ENCODE peak calls at places on chromosomes 5 and 9, in five cellular contexts. M is ovary, L is GM12864, S is heart right ventricle, E is thyroid gland. D is an unnamed sample.

GRCh38 chr9:113479150-113479761 is 15.7 kb downstream of the RGS3 start:
- DNase-seq in M (no peak), L (no peak), S (no peak), E (no peak), D (no peak)

GRCh38 chr5:140182803-140183367 is 7.9 kb downstream of the CYSTM1 start:
- DNase-seq in M (peak; percentile 52), L (no peak), S (no peak), E (peak; percentile 72), D (peak; percentile 64)

GRCh38 chr5:96214442-96215197 is 218.4 kb downstream of the PCSK1 start:
- DNase-seq in M (no peak), L (no peak), S (no peak), E (no peak), D (no peak)

GRCh38 chr5:178545941-178546674 is 44.1 kb downstream of the COL23A1 start:
- DNase-seq in M (no peak), L (no peak), S (no peak), E (no peak), D (no peak)

GRCh38 chr9:79360387-79361347 is 211.1 kb upstream of the TLE4 start:
- DNase-seq in M (no peak), L (no peak), S (no peak), E (no peak), D (no peak)

GRCh38 chr5:150625831-150626746 is 14.4 kb upstream of the SYNPO start:
- DNase-seq in M (no peak), L (no peak), S (no peak), E (no peak), D (no peak)

GRCh38 chr5:67363963-67364362 is 167.4 kb upstream of the CD180 start:
- DNase-seq in M (no peak), L (no peak), S (no peak), E (no peak), D (no peak)

GRCh38 chr9:89886281-89886700 is 281.5 kb downstream of the GADD45G start:
- DNase-seq in M (no peak), L (no peak), S (no peak), E (peak; percentile 64), D (no peak)

GRCh38 chr5:159657766-159658165 is 258.5 kb upstream of the ADRA1B start:
- DNase-seq in M (no peak), L (no peak), S (no peak), E (no peak), D (no peak)

GRCh38 chr9:116543731-116544400 is 143.2 kb upstream of the TRIM32 start:
- DNase-seq in M (no peak), L (no peak), S (peak; percentile 35), E (peak; percentile 10), D (peak; percentile 88)

GRCh38 chr5:140205216-140205615 is 30.2 kb downstream of the CYSTM1 start:
- DNase-seq in M (no peak), L (no peak), S (no peak), E (no peak), D (peak; percentile 30)

GRCh38 chr5:73856972-73857371 is 231.0 kb downstream of the ARHGEF28 start:
- DNase-seq in M (no peak), L (no peak), S (no peak), E (no peak), D (no peak)

GRCh38 chr5:135030123-135030517 is 3.9 kb downstream of the PITX1 start:
- DNase-seq in M (no peak), L (no peak), S (no peak), E (no peak), D (peak; percentile 32)

GRCh38 chr5:87944553-87945320 is 323.9 kb downstream of the TMEM161B start:
- DNase-seq in M (no peak), L (no peak), S (peak; percentile 37), E (peak; percentile 2), D (no peak)

GRCh38 chr5:142561486-142562097 is 124.3 kb downstream of the FGF1 start:
- DNase-seq in M (no peak), L (no peak), S (no peak), E (no peak), D (no peak)

GRCh38 chr5:125450803-125451202 is 704.4 kb upstream of the ZNF608 start:
- DNase-seq in M (no peak), L (no peak), S (no peak), E (no peak), D (peak; percentile 19)

DNA sequence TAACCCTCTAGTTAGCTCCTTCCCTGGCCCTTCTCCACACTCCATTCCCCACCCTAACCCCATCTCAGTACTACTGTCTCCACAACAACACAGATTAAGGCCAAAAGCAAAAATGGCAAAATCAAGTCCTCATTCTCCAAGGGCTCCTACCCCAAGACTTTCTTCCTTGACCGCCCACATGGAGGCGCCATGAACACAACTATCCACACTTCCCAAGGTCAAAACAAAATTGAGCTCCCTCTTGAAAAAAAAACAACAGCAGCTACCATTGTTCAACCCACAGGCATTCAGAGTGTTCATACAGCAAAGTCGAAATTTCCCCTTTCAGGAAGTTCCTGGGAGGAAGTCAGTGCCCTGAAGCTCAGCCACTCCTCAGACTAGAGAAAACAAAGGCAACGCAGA is 54.4 kb downstream of the GNAQ start:
- DNase-seq in M (peak; percentile 67), L (peak; percentile 1), S (peak; percentile 65), E (peak; percentile 47), D (peak; percentile 82)
- TF ChIP-seq CTCF in M (no peak), L (peak; percentile 32), S (peak; percentile 73), E (peak; percentile 14), D (peak; percentile 59)

GRCh38 chr9:16727452-16728127 is 142.9 kb downstream of the BNC2 start:
- DNase-seq in M (no peak), L (no peak), S (no peak), E (peak; percentile 6), D (peak; percentile 30)

GRCh38 chr9:16726718-16727451 is 143.6 kb downstream of the BNC2 start:
- DNase-seq in M (peak; percentile 88), L (no peak), S (peak; percentile 71), E (peak; percentile 75), D (peak; percentile 84)

GRCh38 chr9:16728128-16728505 is 142.4 kb downstream of the BNC2 start:
- DNase-seq in M (no peak), L (no peak), S (no peak), E (no peak), D (peak; percentile 15)

GRCh38 chr9:16725066-16725465 is 145.4 kb downstream of the BNC2 start:
- DNase-seq in M (no peak), L (no peak), S (no peak), E (no peak), D (no peak)

GRCh38 chr9:16726023-16726422 is 144.4 kb downstream of the BNC2 start:
- DNase-seq in M (no peak), L (no peak), S (no peak), E (peak; percentile 9), D (no peak)
- H3K4me3 ChIP-seq in M (peak overlapping the region; percentile 53), L (no peak overlapping the region), S (no peak overlapping the region), E (no peak overlapping the region), D (peak overlapping the region; percentile 65)

DNA sequence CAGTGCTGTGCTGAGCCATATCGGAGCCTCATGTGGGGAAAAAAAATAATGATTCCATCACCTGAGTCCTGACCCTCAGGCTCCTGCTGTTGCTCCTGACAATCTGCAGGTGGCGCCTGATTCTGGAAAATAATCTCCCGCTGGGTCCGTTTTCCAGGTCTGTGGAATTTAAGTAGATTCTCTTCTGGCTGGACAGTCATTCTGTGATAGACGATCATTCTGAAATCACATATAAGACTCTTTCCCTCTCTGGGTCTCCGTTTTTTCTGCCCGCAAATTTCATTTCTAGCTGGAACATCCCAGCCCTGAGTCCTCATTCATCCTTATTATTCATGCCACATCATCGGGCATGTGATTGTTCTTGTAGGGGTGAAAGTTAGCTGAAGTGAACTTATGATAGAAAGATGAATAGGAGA is 22.1 kb upstream of the STXBP1 start:
- DNase-seq in M (peak; percentile 76), L (no peak), S (peak; percentile 26), E (peak; percentile 82), D (peak; percentile 85)
- TF ChIP-seq CTCF in M (peak; percentile 69), L (peak; percentile 83), S (peak; percentile 96), E (peak; percentile 95), D (peak; percentile 95)

GRCh38 chr9:114899461-114899860 is 30.9 kb downstream of the TNFSF8 start:
- DNase-seq in M (no peak), L (no peak), S (no peak), E (no peak), D (peak; percentile 61)
- H3K4me3 ChIP-seq in M (no peak overlapping the region), L (no peak overlapping the region), S (no peak overlapping the region), E (no peak overlapping the region), D (no peak overlapping the region)

GRCh38 chr5:431001-431710 is 11.8 kb upstream of the EXOC3 start:
- DNase-seq in M (no peak), L (peak; percentile 30), S (peak; percentile 46), E (no peak), D (no peak)
- TF ChIP-seq CTCF in M (no peak), L (peak; percentile 90), S (peak; percentile 62), E (peak; percentile 38), D (peak; percentile 65)

GRCh38 chr5:149406203-149406978 is 27.3 kb upstream of the IL17B start:
- DNase-seq in M (peak; percentile 92), L (no peak), S (peak; percentile 68), E (no peak), D (peak; percentile 83)

GRCh38 chr5:149408252-149409099 is 29.4 kb upstream of the IL17B start:
- DNase-seq in M (peak; percentile 11), L (no peak), S (no peak), E (no peak), D (no peak)

GRCh38 chr5:149409268-149409948 is 30.3 kb upstream of the IL17B start:
- DNase-seq in M (peak; percentile 25), L (no peak), S (no peak), E (no peak), D (no peak)

GRCh38 chr5:149406979-149407306 is 27.9 kb upstream of the IL17B start:
- DNase-seq in M (no peak), L (no peak), S (no peak), E (no peak), D (no peak)

DNA sequence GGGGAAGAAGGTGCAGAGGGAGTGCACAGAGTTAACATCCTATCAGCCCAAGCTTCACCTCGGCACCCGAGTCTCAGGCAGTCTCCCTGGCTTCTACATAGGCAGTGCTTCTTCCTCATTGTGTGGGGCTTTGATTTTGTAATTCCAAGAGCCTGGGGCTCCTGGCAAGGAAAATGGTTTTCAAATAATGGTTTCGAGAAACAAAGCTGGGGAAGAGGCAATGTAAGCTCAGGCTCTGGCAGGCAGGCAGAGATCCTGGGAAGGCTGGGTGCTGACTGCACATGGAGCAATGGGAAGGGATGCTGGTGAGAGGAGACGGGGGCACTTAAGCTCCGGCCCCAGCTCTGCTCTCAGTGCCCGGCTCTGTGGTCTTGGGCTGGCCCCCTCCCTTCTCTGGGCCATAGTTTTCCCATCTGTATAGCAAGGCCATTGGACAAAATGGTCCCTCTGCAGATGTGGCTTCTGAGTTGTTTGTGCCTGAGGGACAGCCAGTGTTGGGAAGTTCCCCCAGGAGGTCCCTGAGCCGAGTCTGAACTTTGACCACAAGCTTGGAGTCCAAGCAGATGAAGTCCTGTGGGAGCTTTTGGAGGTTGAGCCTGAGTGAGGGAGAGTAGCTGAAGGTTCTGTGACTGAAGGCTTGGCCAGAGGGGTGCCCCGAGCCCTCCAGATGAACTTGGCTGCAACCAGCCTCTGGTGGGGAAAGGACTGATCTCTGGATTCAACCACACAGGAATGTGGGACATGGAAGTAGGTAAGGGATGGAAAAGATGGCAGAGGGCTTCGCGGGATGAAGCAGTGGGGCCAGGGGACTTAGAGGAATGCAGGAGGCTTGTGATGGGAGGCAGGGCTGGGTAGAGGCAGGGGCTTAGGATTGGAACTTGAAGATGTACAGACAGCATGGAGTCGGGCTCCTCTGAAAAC is 28.5 kb upstream of the IL17B start:
- DNase-seq in M (peak; percentile 23), L (no peak), S (no peak), E (no peak), D (peak; percentile 68)
- H3K4me3 ChIP-seq in M (peak overlapping the region; percentile 54), L (no peak overlapping the region), S (peak overlapping the region; percentile 28), E (no peak overlapping the region), D (peak overlapping the region; percentile 100)

GRCh38 chr5:65982635-65983034 is 56.3 kb downstream of the ERBIN start:
- DNase-seq in M (no peak), L (no peak), S (no peak), E (no peak), D (no peak)
- TF ChIP-seq CTCF in M (no peak), L (no peak), S (no peak), E (no peak), D (no peak)